ENCODE peak calls at places on chromosomes 12 and 14, in seven cellular contexts. N is spleen; W is CD8-positive, alpha-beta T cell; V is heart left ventricle; R is HCT116; S is ascending aorta; B is upper lobe of left lung. L is an unnamed sample. For H3K4me1 and H3K36me3, the result is how much of the 10 kb centered on the place peaks cover.

GRCh38 chr12:54684636-54685630 is 36.8 kb upstream of the DCD start:
- DNase-seq in N (no peak), W (no peak), V (no peak), R (no peak), S (no peak), B (no peak), L (no peak)

GRCh38 chr14:69013943-69014782 is 35.1 kb upstream of the ACTN1 start:
- DNase-seq in N (peak), W (no peak), V (peak), R (no peak), S (no peak), B (peak), L (peak)

GRCh38 chr14:40413146-40413545 is 980.9 kb upstream of the FBXO33 start:
- DNase-seq in N (no peak), W (no peak), V (no peak), R (no peak), S (no peak), B (no peak), L (no peak)

GRCh38 chr12:108525681-108526080 is 10.6 kb downstream of the FICD start:
- DNase-seq in N (no peak), W (no peak), V (no peak), R (no peak), S (no peak), B (no peak), L (no peak)

GRCh38 chr14:55705651-55706340 is 125.8 kb downstream of the KTN1 start:
- DNase-seq in N (no peak), W (no peak), V (no peak), R (no peak), S (no peak), B (no peak), L (peak)

GRCh38 chr12:115511971-115512370 is 765.5 kb downstream of the MED13L start:
- DNase-seq in N (no peak), W (no peak), V (no peak), R (no peak), S (no peak), B (no peak), L (no peak)

GRCh38 chr12:56046027-56046780 is 4.5 kb downstream of the RPS26 start:
- DNase-seq in N (peak), W (no peak), V (no peak), R (no peak), S (no peak), B (no peak), L (no peak)

GRCh38 chr14:40074169-40074568 is 641.9 kb upstream of the FBXO33 start:
- DNase-seq in N (no peak), W (no peak), V (peak), R (no peak), S (no peak), B (no peak), L (no peak)

GRCh38 chr14:74575507-74575906 is 36.5 kb downstream of the LTBP2 start:
- DNase-seq in N (peak), W (no peak), V (peak), R (no peak), S (no peak), B (no peak), L (peak)

GRCh38 chr14:74575936-74576335 is 36.1 kb downstream of the LTBP2 start:
- DNase-seq in N (peak), W (no peak), V (peak), R (no peak), S (no peak), B (no peak), L (peak)

GRCh38 chr14:74573421-74574091 is 38.5 kb downstream of the LTBP2 start:
- DNase-seq in N (peak), W (no peak), V (peak), R (no peak), S (no peak), B (no peak), L (peak)

GRCh38 chr14:74574092-74574438 is 38.0 kb downstream of the LTBP2 start:
- DNase-seq in N (peak), W (no peak), V (no peak), R (no peak), S (no peak), B (no peak), L (peak)

DNA sequence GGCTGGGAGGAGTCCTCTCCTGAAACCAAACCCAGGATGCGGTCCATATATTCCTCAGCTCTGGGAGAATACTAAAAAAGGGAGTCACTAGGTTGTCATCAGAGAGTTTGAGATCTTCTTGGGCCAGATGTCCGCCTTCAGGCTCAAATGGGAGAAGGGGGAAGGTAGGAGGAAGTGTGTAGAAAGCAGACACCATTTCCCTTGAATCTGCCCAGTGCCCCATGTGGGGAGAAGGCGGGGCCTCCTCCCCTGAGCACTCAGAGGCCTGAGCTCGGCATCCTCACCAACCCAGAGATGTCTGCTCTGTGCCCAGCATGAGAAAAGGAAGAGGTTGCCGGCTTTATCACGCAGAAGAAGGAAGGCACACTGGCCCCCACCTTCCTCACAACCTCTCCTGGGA is 37.3 kb downstream of the LTBP2 start:
- DNase-seq in N (peak), W (no peak), V (peak), R (no peak), S (no peak), B (no peak), L (no peak)
- H3K4me1 ChIP-seq in N (under half), W (under half), V (under half), R (half or more), S (under half), B (half or more), L (half or more)

GRCh38 chr14:47284283-47284682 is 391.1 kb downstream of the MDGA2 start:
- DNase-seq in N (no peak), W (no peak), V (no peak), R (no peak), S (no peak), B (no peak), L (no peak)

GRCh38 chr14:47277703-47278102 is 397.7 kb downstream of the MDGA2 start:
- DNase-seq in N (no peak), W (no peak), V (no peak), R (no peak), S (no peak), B (no peak), L (no peak)

GRCh38 chr14:47273939-47274338 is 401.5 kb downstream of the MDGA2 start:
- DNase-seq in N (no peak), W (no peak), V (no peak), R (no peak), S (no peak), B (no peak), L (no peak)

GRCh38 chr14:47276931-47277330 is 398.5 kb downstream of the MDGA2 start:
- DNase-seq in N (no peak), W (no peak), V (no peak), R (no peak), S (no peak), B (no peak), L (no peak)

GRCh38 chr14:47278233-47278842 is 397.1 kb downstream of the MDGA2 start:
- DNase-seq in N (no peak), W (no peak), V (no peak), R (peak), S (no peak), B (no peak), L (no peak)
- TF ChIP-seq CTCF in N (peak), W (no peak), V (peak), R (peak), S (peak), B (peak), L (peak)

GRCh38 chr12:109983432-109984142 is 12.6 kb downstream of the GIT2 start:
- DNase-seq in N (no peak), W (no peak), V (no peak), R (no peak), S (no peak), B (no peak), L (no peak)
- H3K36me3 ChIP-seq in N (half or more), W (half or more), V (half or more), R (under half), S (half or more), B (half or more), L (half or more)

DNA sequence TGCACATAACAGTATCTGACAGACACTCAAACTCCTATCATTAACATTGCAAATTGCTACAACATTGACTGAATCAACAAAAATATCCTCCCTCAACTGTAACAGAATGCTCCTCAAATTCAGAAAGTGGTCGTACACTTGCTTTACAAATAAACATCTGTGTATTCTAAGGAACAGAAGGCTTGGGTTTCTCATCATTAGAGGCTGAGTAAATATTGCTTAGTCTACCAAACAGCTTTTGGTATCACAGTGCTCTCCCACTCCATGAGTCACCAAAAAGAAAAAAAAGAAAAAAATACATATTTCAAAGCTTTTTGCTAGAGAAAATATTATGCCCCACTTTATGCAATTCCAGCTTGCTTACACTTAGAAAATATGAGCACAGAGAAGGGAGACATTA is 23.9 kb downstream of the FERMT2 start:
- DNase-seq in N (no peak), W (no peak), V (no peak), R (no peak), S (no peak), B (no peak), L (no peak)
- H3K4me1 ChIP-seq in N (under half), W (under half), V (half or more), R (under half), S (under half), B (under half), L (half or more)

L was measured in lower lobe of right lung.